ENCODE peak calls at places on chromosomes 12 and 14, in eight cellular contexts. J, E, R, X, W, S, Q and L are unnamed samples.
A peak's percentile ranks its signal among the peaks of the same experiment; 100 is the strongest.

GRCh38 chr12:75603475-75603874 is 92.1 kb upstream of the KRR1 start:
- DNase-seq in W (no peak), R (no peak), X (no peak), J (no peak), S (peak; percentile 80), Q (no peak), E (no peak), L (no peak)

GRCh38 chr12:109664402-109664801 is 49.2 kb upstream of the FAM222A start:
- DNase-seq in Q (no peak), S (no peak), W (no peak), J (no peak), R (no peak), X (no peak), E (no peak), L (no peak)

GRCh38 chr12:88185988-88186387 is 43.9 kb downstream of the TMTC3 start:
- DNase-seq in S (peak; percentile 33), X (no peak), Q (no peak), E (no peak), J (no peak), W (no peak), R (no peak), L (no peak)

GRCh38 chr12:124428136-124428791 is 133.4 kb downstream of the RFLNA start:
- DNase-seq in Q (no peak), E (peak; percentile 80), S (peak; percentile 80), R (no peak), W (no peak), X (no peak), J (no peak), L (no peak)

GRCh38 chr12:107402041-107403022 is 283.3 kb upstream of the PWP1 start:
- DNase-seq in E (no peak), R (no peak), J (peak; percentile 4), S (peak; percentile 72), W (peak; percentile 55), Q (peak; percentile 51), X (no peak), L (no peak)

GRCh38 chr12:40181490-40181889 is 43.3 kb upstream of the LRRK2 start:
- DNase-seq in S (no peak), E (no peak), Q (no peak), R (no peak), W (no peak), J (no peak), X (no peak), L (no peak)

GRCh38 chr12:91618281-91618680 is 435.7 kb upstream of the DCN start:
- DNase-seq in S (no peak), R (no peak), J (no peak), E (no peak), W (no peak), X (no peak), Q (no peak), L (no peak)

GRCh38 chr12:125549836-125550235 is 484.6 kb downstream of the AACS start:
- DNase-seq in Q (peak; percentile 2), R (no peak), S (no peak), W (no peak), J (no peak), X (no peak), E (no peak), L (peak; percentile 2)

GRCh38 chr12:120939523-120939922 is 35.4 kb upstream of the SPPL3 start:
- DNase-seq in Q (no peak), X (no peak), W (no peak), S (no peak), E (no peak), R (no peak), J (no peak), L (no peak)

GRCh38 chr14:96273629-96274028 is 17.6 kb downstream of the BDKRB1 start:
- DNase-seq in E (no peak), S (no peak), W (no peak), R (no peak), X (no peak), J (no peak), Q (no peak), L (no peak)